ENCODE peak calls at places on chromosomes 13 and 19, in six cellular contexts. One of them, this sample, is unnamed.

GRCh38 chr19:55339225-55340143 is at the start of gene KMT5C:
- DNase-seq in NCI-H1048: peak
- DNase-seq in GF-D8: peak
- DNase-seq in stimulated activated CD4-positive, alpha-beta T cell treated with anti-CD3 and anti-CD28 coated beads, Interleukin-2, amount 100 ng/mL, for 48 hours: peak
- DNase-seq in COR-L47: peak
- DNase-seq in naive thymus-derived CD4-positive, alpha-beta T cell: peak
- DNase-seq in this sample: peak

GRCh38 chr19:1067341-1068103 is 555 bp downstream of the ARHGAP45 start:
- DNase-seq in NCI-H1048: no peak
- DNase-seq in GF-D8: no peak
- DNase-seq in stimulated activated CD4-positive, alpha-beta T cell treated with anti-CD3 and anti-CD28 coated beads, Interleukin-2, amount 100 ng/mL, for 48 hours: no peak
- DNase-seq in COR-L47: no peak
- DNase-seq in naive thymus-derived CD4-positive, alpha-beta T cell: peak
- DNase-seq in this sample: no peak

GRCh38 chr13:74299688-74300087 is 165.5 kb upstream of the KLF12 start:
- DNase-seq in NCI-H1048: no peak
- DNase-seq in GF-D8: no peak
- DNase-seq in stimulated activated CD4-positive, alpha-beta T cell treated with anti-CD3 and anti-CD28 coated beads, Interleukin-2, amount 100 ng/mL, for 48 hours: no peak
- DNase-seq in COR-L47: no peak
- DNase-seq in naive thymus-derived CD4-positive, alpha-beta T cell: no peak
- DNase-seq in this sample: no peak

GRCh38 chr13:30744056-30744684 is 8.8 kb downstream of the ALOX5AP start:
- DNase-seq in NCI-H1048: no peak
- DNase-seq in GF-D8: peak
- DNase-seq in stimulated activated CD4-positive, alpha-beta T cell treated with anti-CD3 and anti-CD28 coated beads, Interleukin-2, amount 100 ng/mL, for 48 hours: peak
- DNase-seq in COR-L47: no peak
- DNase-seq in naive thymus-derived CD4-positive, alpha-beta T cell: peak
- DNase-seq in this sample: no peak

GRCh38 chr13:62702502-62702901 is 1286.9 kb upstream of the PCDH20 start:
- DNase-seq in NCI-H1048: no peak
- DNase-seq in GF-D8: no peak
- DNase-seq in stimulated activated CD4-positive, alpha-beta T cell treated with anti-CD3 and anti-CD28 coated beads, Interleukin-2, amount 100 ng/mL, for 48 hours: no peak
- DNase-seq in COR-L47: peak
- DNase-seq in naive thymus-derived CD4-positive, alpha-beta T cell: no peak
- DNase-seq in this sample: no peak

GRCh38 chr13:74193391-74193790 is 59.2 kb upstream of the KLF12 start:
- DNase-seq in NCI-H1048: no peak
- DNase-seq in GF-D8: no peak
- DNase-seq in stimulated activated CD4-positive, alpha-beta T cell treated with anti-CD3 and anti-CD28 coated beads, Interleukin-2, amount 100 ng/mL, for 48 hours: no peak
- DNase-seq in COR-L47: no peak
- DNase-seq in naive thymus-derived CD4-positive, alpha-beta T cell: no peak
- DNase-seq in this sample: no peak

GRCh38 chr19:4922530-4923378 is 13.5 kb downstream of the UHRF1 start:
- DNase-seq in NCI-H1048: no peak
- DNase-seq in GF-D8: peak
- DNase-seq in stimulated activated CD4-positive, alpha-beta T cell treated with anti-CD3 and anti-CD28 coated beads, Interleukin-2, amount 100 ng/mL, for 48 hours: no peak
- DNase-seq in COR-L47: no peak
- DNase-seq in naive thymus-derived CD4-positive, alpha-beta T cell: no peak
- DNase-seq in this sample: no peak

GRCh38 chr13:30806784-30807183 is 71.4 kb downstream of the ALOX5AP start:
- DNase-seq in NCI-H1048: no peak
- DNase-seq in GF-D8: peak
- DNase-seq in stimulated activated CD4-positive, alpha-beta T cell treated with anti-CD3 and anti-CD28 coated beads, Interleukin-2, amount 100 ng/mL, for 48 hours: no peak
- DNase-seq in COR-L47: no peak
- DNase-seq in naive thymus-derived CD4-positive, alpha-beta T cell: no peak
- DNase-seq in this sample: peak

GRCh38 chr19:49423985-49424303 is 703 bp upstream of the PTH2 start:
- DNase-seq in NCI-H1048: no peak
- DNase-seq in GF-D8: no peak
- DNase-seq in stimulated activated CD4-positive, alpha-beta T cell treated with anti-CD3 and anti-CD28 coated beads, Interleukin-2, amount 100 ng/mL, for 48 hours: no peak
- DNase-seq in COR-L47: no peak
- DNase-seq in naive thymus-derived CD4-positive, alpha-beta T cell: no peak
- DNase-seq in this sample: no peak

GRCh38 chr19:567296-567900 is 5.0 kb upstream of the BSG start:
- DNase-seq in NCI-H1048: no peak
- DNase-seq in GF-D8: no peak
- DNase-seq in stimulated activated CD4-positive, alpha-beta T cell treated with anti-CD3 and anti-CD28 coated beads, Interleukin-2, amount 100 ng/mL, for 48 hours: no peak
- DNase-seq in COR-L47: no peak
- DNase-seq in naive thymus-derived CD4-positive, alpha-beta T cell: no peak
- DNase-seq in this sample: no peak

GRCh38 chr19:13097331-13098258 is 5.1 kb downstream of the LYL1 start:
- DNase-seq in NCI-H1048: no peak
- DNase-seq in GF-D8: peak
- DNase-seq in stimulated activated CD4-positive, alpha-beta T cell treated with anti-CD3 and anti-CD28 coated beads, Interleukin-2, amount 100 ng/mL, for 48 hours: no peak
- DNase-seq in COR-L47: no peak
- DNase-seq in naive thymus-derived CD4-positive, alpha-beta T cell: no peak
- DNase-seq in this sample: no peak

GRCh38 chr19:12015753-12016116 is 19.7 kb downstream of the ZNF433 start:
- DNase-seq in NCI-H1048: no peak
- DNase-seq in GF-D8: no peak
- DNase-seq in stimulated activated CD4-positive, alpha-beta T cell treated with anti-CD3 and anti-CD28 coated beads, Interleukin-2, amount 100 ng/mL, for 48 hours: no peak
- DNase-seq in COR-L47: no peak
- DNase-seq in naive thymus-derived CD4-positive, alpha-beta T cell: no peak
- DNase-seq in this sample: no peak

GRCh38 chr19:53908106-53908932 is 759 bp upstream of the CACNG7 start:
- DNase-seq in NCI-H1048: no peak
- DNase-seq in GF-D8: no peak
- DNase-seq in stimulated activated CD4-positive, alpha-beta T cell treated with anti-CD3 and anti-CD28 coated beads, Interleukin-2, amount 100 ng/mL, for 48 hours: peak
- DNase-seq in COR-L47: no peak
- DNase-seq in naive thymus-derived CD4-positive, alpha-beta T cell: no peak
- DNase-seq in this sample: peak

GRCh38 chr13:85091835-85092234 is 707.4 kb downstream of the SLITRK6 start:
- DNase-seq in NCI-H1048: no peak
- DNase-seq in GF-D8: no peak
- DNase-seq in stimulated activated CD4-positive, alpha-beta T cell treated with anti-CD3 and anti-CD28 coated beads, Interleukin-2, amount 100 ng/mL, for 48 hours: no peak
- DNase-seq in COR-L47: no peak
- DNase-seq in naive thymus-derived CD4-positive, alpha-beta T cell: no peak
- DNase-seq in this sample: no peak

GRCh38 chr19:8423821-8424223 is 10.7 kb downstream of the MARCHF2 start:
- DNase-seq in NCI-H1048: no peak
- DNase-seq in GF-D8: peak
- DNase-seq in stimulated activated CD4-positive, alpha-beta T cell treated with anti-CD3 and anti-CD28 coated beads, Interleukin-2, amount 100 ng/mL, for 48 hours: no peak
- DNase-seq in COR-L47: no peak
- DNase-seq in naive thymus-derived CD4-positive, alpha-beta T cell: no peak
- DNase-seq in this sample: peak

GRCh38 chr19:55088543-55089265 is 13.0 kb downstream of the EPS8L1 start:
- DNase-seq in NCI-H1048: peak
- DNase-seq in GF-D8: no peak
- DNase-seq in stimulated activated CD4-positive, alpha-beta T cell treated with anti-CD3 and anti-CD28 coated beads, Interleukin-2, amount 100 ng/mL, for 48 hours: peak
- DNase-seq in COR-L47: peak
- DNase-seq in naive thymus-derived CD4-positive, alpha-beta T cell: peak
- DNase-seq in this sample: peak

GRCh38 chr19:35306473-35307246 is 14.7 kb downstream of the MAG start:
- DNase-seq in NCI-H1048: no peak
- DNase-seq in GF-D8: no peak
- DNase-seq in stimulated activated CD4-positive, alpha-beta T cell treated with anti-CD3 and anti-CD28 coated beads, Interleukin-2, amount 100 ng/mL, for 48 hours: no peak
- DNase-seq in COR-L47: no peak
- DNase-seq in naive thymus-derived CD4-positive, alpha-beta T cell: no peak
- DNase-seq in this sample: no peak

GRCh38 chr13:66069570-66069969 is 1160.6 kb downstream of the PCDH9 start:
- DNase-seq in NCI-H1048: no peak
- DNase-seq in GF-D8: no peak
- DNase-seq in stimulated activated CD4-positive, alpha-beta T cell treated with anti-CD3 and anti-CD28 coated beads, Interleukin-2, amount 100 ng/mL, for 48 hours: no peak
- DNase-seq in COR-L47: no peak
- DNase-seq in naive thymus-derived CD4-positive, alpha-beta T cell: no peak
- DNase-seq in this sample: no peak

GRCh38 chr13:102355251-102355650 is 46.6 kb downstream of the FGF14 start:
- DNase-seq in NCI-H1048: no peak
- DNase-seq in GF-D8: no peak
- DNase-seq in stimulated activated CD4-positive, alpha-beta T cell treated with anti-CD3 and anti-CD28 coated beads, Interleukin-2, amount 100 ng/mL, for 48 hours: no peak
- DNase-seq in COR-L47: no peak
- DNase-seq in naive thymus-derived CD4-positive, alpha-beta T cell: no peak
- DNase-seq in this sample: no peak

GRCh38 chr19:40241809-40242384 is 15.4 kb upstream of the CCNP start:
- DNase-seq in NCI-H1048: no peak
- DNase-seq in GF-D8: no peak
- DNase-seq in stimulated activated CD4-positive, alpha-beta T cell treated with anti-CD3 and anti-CD28 coated beads, Interleukin-2, amount 100 ng/mL, for 48 hours: no peak
- DNase-seq in COR-L47: no peak
- DNase-seq in naive thymus-derived CD4-positive, alpha-beta T cell: no peak
- DNase-seq in this sample: no peak

GRCh38 chr19:55503447-55504251 is 15.4 kb downstream of the SSC5D start:
- DNase-seq in NCI-H1048: peak
- DNase-seq in GF-D8: peak
- DNase-seq in stimulated activated CD4-positive, alpha-beta T cell treated with anti-CD3 and anti-CD28 coated beads, Interleukin-2, amount 100 ng/mL, for 48 hours: peak
- DNase-seq in COR-L47: peak
- DNase-seq in naive thymus-derived CD4-positive, alpha-beta T cell: peak
- DNase-seq in this sample: peak

GRCh38 chr13:28658796-28659610 is at the start of gene POMP:
- DNase-seq in NCI-H1048: peak
- DNase-seq in GF-D8: peak
- DNase-seq in stimulated activated CD4-positive, alpha-beta T cell treated with anti-CD3 and anti-CD28 coated beads, Interleukin-2, amount 100 ng/mL, for 48 hours: peak
- DNase-seq in COR-L47: peak
- DNase-seq in naive thymus-derived CD4-positive, alpha-beta T cell: peak
- DNase-seq in this sample: peak

GRCh38 chr13:58876473-58876872 is 1244.9 kb downstream of the PCDH17 start:
- DNase-seq in NCI-H1048: no peak
- DNase-seq in GF-D8: no peak
- DNase-seq in stimulated activated CD4-positive, alpha-beta T cell treated with anti-CD3 and anti-CD28 coated beads, Interleukin-2, amount 100 ng/mL, for 48 hours: no peak
- DNase-seq in COR-L47: no peak
- DNase-seq in naive thymus-derived CD4-positive, alpha-beta T cell: no peak
- DNase-seq in this sample: no peak

GRCh38 chr13:39877134-39877533 is 221.7 kb downstream of the COG6 start:
- DNase-seq in NCI-H1048: no peak
- DNase-seq in GF-D8: no peak
- DNase-seq in stimulated activated CD4-positive, alpha-beta T cell treated with anti-CD3 and anti-CD28 coated beads, Interleukin-2, amount 100 ng/mL, for 48 hours: no peak
- DNase-seq in COR-L47: no peak
- DNase-seq in naive thymus-derived CD4-positive, alpha-beta T cell: no peak
- DNase-seq in this sample: no peak

GRCh38 chr13:33634526-33635111 is 183.3 kb upstream of the RFC3 start:
- DNase-seq in NCI-H1048: no peak
- DNase-seq in GF-D8: no peak
- DNase-seq in stimulated activated CD4-positive, alpha-beta T cell treated with anti-CD3 and anti-CD28 coated beads, Interleukin-2, amount 100 ng/mL, for 48 hours: no peak
- DNase-seq in COR-L47: no peak
- DNase-seq in naive thymus-derived CD4-positive, alpha-beta T cell: no peak
- DNase-seq in this sample: no peak

GRCh38 chr13:93476175-93476574 is 249.6 kb downstream of the GPC6 start:
- DNase-seq in NCI-H1048: no peak
- DNase-seq in GF-D8: no peak
- DNase-seq in stimulated activated CD4-positive, alpha-beta T cell treated with anti-CD3 and anti-CD28 coated beads, Interleukin-2, amount 100 ng/mL, for 48 hours: no peak
- DNase-seq in COR-L47: no peak
- DNase-seq in naive thymus-derived CD4-positive, alpha-beta T cell: no peak
- DNase-seq in this sample: peak

GRCh38 chr13:78679329-78679728 is 20.4 kb upstream of the OBI1 start:
- DNase-seq in NCI-H1048: no peak
- DNase-seq in GF-D8: no peak
- DNase-seq in stimulated activated CD4-positive, alpha-beta T cell treated with anti-CD3 and anti-CD28 coated beads, Interleukin-2, amount 100 ng/mL, for 48 hours: no peak
- DNase-seq in COR-L47: no peak
- DNase-seq in naive thymus-derived CD4-positive, alpha-beta T cell: no peak
- DNase-seq in this sample: no peak

GRCh38 chr19:29485293-29485692 is 40.5 kb upstream of the VSTM2B start:
- DNase-seq in NCI-H1048: no peak
- DNase-seq in GF-D8: no peak
- DNase-seq in stimulated activated CD4-positive, alpha-beta T cell treated with anti-CD3 and anti-CD28 coated beads, Interleukin-2, amount 100 ng/mL, for 48 hours: no peak
- DNase-seq in COR-L47: no peak
- DNase-seq in naive thymus-derived CD4-positive, alpha-beta T cell: no peak
- DNase-seq in this sample: no peak

GRCh38 chr19:50368649-50369570 is 3.5 kb upstream of the NAPSA start:
- DNase-seq in NCI-H1048: peak
- DNase-seq in GF-D8: peak
- DNase-seq in stimulated activated CD4-positive, alpha-beta T cell treated with anti-CD3 and anti-CD28 coated beads, Interleukin-2, amount 100 ng/mL, for 48 hours: peak
- DNase-seq in COR-L47: peak
- DNase-seq in naive thymus-derived CD4-positive, alpha-beta T cell: peak
- DNase-seq in this sample: peak

GRCh38 chr19:45251452-45252354 is 632 bp downstream of the MARK4 start:
- DNase-seq in NCI-H1048: no peak
- DNase-seq in GF-D8: no peak
- DNase-seq in stimulated activated CD4-positive, alpha-beta T cell treated with anti-CD3 and anti-CD28 coated beads, Interleukin-2, amount 100 ng/mL, for 48 hours: no peak
- DNase-seq in COR-L47: no peak
- DNase-seq in naive thymus-derived CD4-positive, alpha-beta T cell: no peak
- DNase-seq in this sample: no peak

GRCh38 chr13:51768378-51768921 is 35.5 kb downstream of the DHRS12 start:
- DNase-seq in NCI-H1048: no peak
- DNase-seq in GF-D8: no peak
- DNase-seq in stimulated activated CD4-positive, alpha-beta T cell treated with anti-CD3 and anti-CD28 coated beads, Interleukin-2, amount 100 ng/mL, for 48 hours: no peak
- DNase-seq in COR-L47: no peak
- DNase-seq in naive thymus-derived CD4-positive, alpha-beta T cell: no peak
- DNase-seq in this sample: no peak

GRCh38 chr19:17385878-17386611 is 8.0 kb downstream of the CCDC194 start:
- DNase-seq in NCI-H1048: no peak
- DNase-seq in GF-D8: no peak
- DNase-seq in stimulated activated CD4-positive, alpha-beta T cell treated with anti-CD3 and anti-CD28 coated beads, Interleukin-2, amount 100 ng/mL, for 48 hours: peak
- DNase-seq in COR-L47: peak
- DNase-seq in naive thymus-derived CD4-positive, alpha-beta T cell: peak
- DNase-seq in this sample: no peak

GRCh38 chr19:35783469-35784400 is 8.4 kb downstream of the ARHGAP33 start:
- DNase-seq in NCI-H1048: no peak
- DNase-seq in GF-D8: no peak
- DNase-seq in stimulated activated CD4-positive, alpha-beta T cell treated with anti-CD3 and anti-CD28 coated beads, Interleukin-2, amount 100 ng/mL, for 48 hours: no peak
- DNase-seq in COR-L47: no peak
- DNase-seq in naive thymus-derived CD4-positive, alpha-beta T cell: no peak
- DNase-seq in this sample: no peak

GRCh38 chr13:40130871-40131636 is 475.6 kb downstream of the COG6 start:
- DNase-seq in NCI-H1048: no peak
- DNase-seq in GF-D8: no peak
- DNase-seq in stimulated activated CD4-positive, alpha-beta T cell treated with anti-CD3 and anti-CD28 coated beads, Interleukin-2, amount 100 ng/mL, for 48 hours: no peak
- DNase-seq in COR-L47: no peak
- DNase-seq in naive thymus-derived CD4-positive, alpha-beta T cell: no peak
- DNase-seq in this sample: no peak

GRCh38 chr19:5642204-5642603 is 19.3 kb downstream of the SAFB start:
- DNase-seq in NCI-H1048: no peak
- DNase-seq in GF-D8: no peak
- DNase-seq in stimulated activated CD4-positive, alpha-beta T cell treated with anti-CD3 and anti-CD28 coated beads, Interleukin-2, amount 100 ng/mL, for 48 hours: no peak
- DNase-seq in COR-L47: no peak
- DNase-seq in naive thymus-derived CD4-positive, alpha-beta T cell: no peak
- DNase-seq in this sample: no peak

GRCh38 chr13:51519839-51520238 is 64.4 kb upstream of the WDFY2 start:
- DNase-seq in NCI-H1048: no peak
- DNase-seq in GF-D8: no peak
- DNase-seq in stimulated activated CD4-positive, alpha-beta T cell treated with anti-CD3 and anti-CD28 coated beads, Interleukin-2, amount 100 ng/mL, for 48 hours: no peak
- DNase-seq in COR-L47: no peak
- DNase-seq in naive thymus-derived CD4-positive, alpha-beta T cell: no peak
- DNase-seq in this sample: peak

GRCh38 chr19:43708716-43709115 is 7.2 kb upstream of the IRGC start:
- DNase-seq in NCI-H1048: no peak
- DNase-seq in GF-D8: no peak
- DNase-seq in stimulated activated CD4-positive, alpha-beta T cell treated with anti-CD3 and anti-CD28 coated beads, Interleukin-2, amount 100 ng/mL, for 48 hours: no peak
- DNase-seq in COR-L47: no peak
- DNase-seq in naive thymus-derived CD4-positive, alpha-beta T cell: no peak
- DNase-seq in this sample: no peak

This sample was measured in HFFc6.